ENCODE peak calls at places on chromosomes 3 and 15, in five cellular contexts. Q, T, V, X and G are unnamed samples.

GRCh38 chr15:56732881-56733130 is 503 bp downstream of the ZNF280D start:
- DNase-seq in Q (no peak), T (peak; percentile 15), V (no peak), X (no peak), G (no peak)

GRCh38 chr15:43465105-43465504 is 27.9 kb downstream of the TP53BP1 start:
- DNase-seq in Q (no peak), T (no peak), V (no peak), X (no peak), G (no peak)

GRCh38 chr3:99128740-99129505 is 227.4 kb upstream of the DCBLD2 start:
- DNase-seq in Q (no peak), T (peak; percentile 79), V (no peak), X (no peak), G (no peak)

GRCh38 chr15:79035111-79035601 is 55.4 kb downstream of the RASGRF1 start:
- DNase-seq in Q (no peak), T (no peak), V (no peak), X (no peak), G (no peak)

GRCh38 chr3:133868166-133868565 is 27.5 kb downstream of the RAB6B start:
- DNase-seq in Q (no peak), T (no peak), V (no peak), X (no peak), G (no peak)

GRCh38 chr3:15501126-15501525 is 20.4 kb downstream of the COLQ start:
- DNase-seq in Q (no peak), T (no peak), V (no peak), X (peak; percentile 46), G (no peak)

GRCh38 chr3:61848885-61849284 is 287.5 kb downstream of the PTPRG start:
- DNase-seq in Q (no peak), T (no peak), V (no peak), X (no peak), G (no peak)

GRCh38 chr3:12970684-12971083 is 102.5 kb downstream of the IQSEC1 start:
- DNase-seq in Q (no peak), T (no peak), V (no peak), X (no peak), G (no peak)

GRCh38 chr3:150610785-150611184 is 7.7 kb downstream of the SELENOT start:
- DNase-seq in Q (no peak), T (no peak), V (no peak), X (no peak), G (no peak)

GRCh38 chr3:129723558-129724324 is 117.3 kb upstream of the PLXND1 start:
- DNase-seq in Q (no peak), T (no peak), V (no peak), X (no peak), G (no peak)

GRCh38 chr3:16516695-16517481 is 3.4 kb upstream of the RFTN1 start:
- DNase-seq in Q (peak; percentile 26), T (no peak), V (no peak), X (peak; percentile 18), G (peak; percentile 14)

GRCh38 chr15:66940368-66940767 is 125.0 kb upstream of the SMAD3 start:
- DNase-seq in Q (peak; percentile 37), T (no peak), V (no peak), X (no peak), G (no peak)

GRCh38 chr3:173993299-173993698 is 595.8 kb downstream of the NLGN1 start:
- DNase-seq in Q (no peak), T (peak; percentile 27), V (no peak), X (peak; percentile 39), G (no peak)

GRCh38 chr15:28021281-28022039 is 77.7 kb downstream of the OCA2 start:
- DNase-seq in Q (no peak), T (peak; percentile 22), V (no peak), X (peak; percentile 90), G (no peak)

GRCh38 chr3:129490273-129490675 is 38.2 kb upstream of the RHO start:
- DNase-seq in Q (peak; percentile 41), T (peak; percentile 49), V (no peak), X (peak; percentile 73), G (peak; percentile 20)

GRCh38 chr3:128322030-128323022 is 144.4 kb downstream of the DNAJB8 start:
- DNase-seq in Q (peak; percentile 49), T (no peak), V (peak; percentile 4), X (peak; percentile 33), G (peak; percentile 32)